ENCODE peak calls at places on chromosomes 16 and 17, in eight cellular contexts. One of them, this sample, is unnamed.

GRCh38 chr16:5490499-5490898 is 392.9 kb upstream of the EEF2KMT start:
- DNase-seq in mucosa of descending colon: peak
- DNase-seq in left ventricle myocardium inferior: no peak
- DNase-seq in CD8-positive, alpha-beta T cell: no peak
- DNase-seq in ascending aorta: no peak
- DNase-seq in choroid plexus epithelial cell: no peak
- DNase-seq in AG09319: no peak
- DNase-seq in A549: peak
- DNase-seq in this sample: no peak

GRCh38 chr16:4025428-4025827 is 90.8 kb downstream of the ADCY9 start:
- DNase-seq in mucosa of descending colon: no peak
- DNase-seq in left ventricle myocardium inferior: peak
- DNase-seq in CD8-positive, alpha-beta T cell: no peak
- DNase-seq in ascending aorta: no peak
- DNase-seq in choroid plexus epithelial cell: no peak
- DNase-seq in AG09319: no peak
- DNase-seq in A549: no peak
- DNase-seq in this sample: no peak

GRCh38 chr16:57623251-57624043 is 5.0 kb upstream of the ADGRG1 start:
- DNase-seq in mucosa of descending colon: peak
- DNase-seq in left ventricle myocardium inferior: no peak
- DNase-seq in CD8-positive, alpha-beta T cell: no peak
- DNase-seq in ascending aorta: no peak
- DNase-seq in choroid plexus epithelial cell: peak
- DNase-seq in AG09319: no peak
- DNase-seq in A549: peak
- DNase-seq in this sample: no peak

GRCh38 chr16:17367034-17367433 is 103.7 kb downstream of the XYLT1 start:
- DNase-seq in mucosa of descending colon: no peak
- DNase-seq in left ventricle myocardium inferior: no peak
- DNase-seq in CD8-positive, alpha-beta T cell: no peak
- DNase-seq in ascending aorta: no peak
- DNase-seq in choroid plexus epithelial cell: no peak
- DNase-seq in AG09319: no peak
- DNase-seq in A549: no peak
- DNase-seq in this sample: no peak

GRCh38 chr16:19717319-19717718 is 708 bp downstream of the KNOP1 start:
- DNase-seq in mucosa of descending colon: no peak
- DNase-seq in left ventricle myocardium inferior: no peak
- DNase-seq in CD8-positive, alpha-beta T cell: no peak
- DNase-seq in ascending aorta: no peak
- DNase-seq in choroid plexus epithelial cell: no peak
- DNase-seq in AG09319: no peak
- DNase-seq in A549: no peak
- DNase-seq in this sample: no peak

GRCh38 chr16:10828851-10829331 is 10.3 kb upstream of the TVP23A start:
- DNase-seq in mucosa of descending colon: peak
- DNase-seq in left ventricle myocardium inferior: peak
- DNase-seq in CD8-positive, alpha-beta T cell: no peak
- DNase-seq in ascending aorta: peak
- DNase-seq in choroid plexus epithelial cell: peak
- DNase-seq in AG09319: peak
- DNase-seq in A549: no peak
- DNase-seq in this sample: no peak

GRCh38 chr17:63854709-63855108 is 12.2 kb upstream of the SMARCD2 start:
- DNase-seq in mucosa of descending colon: no peak
- DNase-seq in left ventricle myocardium inferior: no peak
- DNase-seq in CD8-positive, alpha-beta T cell: no peak
- DNase-seq in ascending aorta: no peak
- DNase-seq in choroid plexus epithelial cell: no peak
- DNase-seq in AG09319: no peak
- DNase-seq in A549: no peak
- DNase-seq in this sample: no peak

GRCh38 chr17:67615011-67615561 is 102.7 kb upstream of the NOL11 start:
- DNase-seq in mucosa of descending colon: no peak
- DNase-seq in left ventricle myocardium inferior: no peak
- DNase-seq in CD8-positive, alpha-beta T cell: no peak
- DNase-seq in ascending aorta: no peak
- DNase-seq in choroid plexus epithelial cell: no peak
- DNase-seq in AG09319: no peak
- DNase-seq in A549: no peak
- DNase-seq in this sample: no peak

GRCh38 chr17:65434878-65435277 is 126.6 kb downstream of the AXIN2 start:
- DNase-seq in mucosa of descending colon: no peak
- DNase-seq in left ventricle myocardium inferior: no peak
- DNase-seq in CD8-positive, alpha-beta T cell: no peak
- DNase-seq in ascending aorta: no peak
- DNase-seq in choroid plexus epithelial cell: no peak
- DNase-seq in AG09319: no peak
- DNase-seq in A549: no peak
- DNase-seq in this sample: no peak

GRCh38 chr17:79814624-79814965 is 17.7 kb upstream of the CBX8 start:
- DNase-seq in mucosa of descending colon: no peak
- DNase-seq in left ventricle myocardium inferior: no peak
- DNase-seq in CD8-positive, alpha-beta T cell: no peak
- DNase-seq in ascending aorta: no peak
- DNase-seq in choroid plexus epithelial cell: no peak
- DNase-seq in AG09319: no peak
- DNase-seq in A549: no peak
- DNase-seq in this sample: no peak

GRCh38 chr17:42891539-42892152 is 9.0 kb upstream of the G6PC1 start:
- DNase-seq in mucosa of descending colon: peak
- DNase-seq in left ventricle myocardium inferior: peak
- DNase-seq in CD8-positive, alpha-beta T cell: no peak
- DNase-seq in ascending aorta: peak
- DNase-seq in choroid plexus epithelial cell: peak
- DNase-seq in AG09319: no peak
- DNase-seq in A549: no peak
- DNase-seq in this sample: no peak

GRCh38 chr17:66654341-66654740 is 180.6 kb upstream of the CACNG5 start:
- DNase-seq in mucosa of descending colon: no peak
- DNase-seq in left ventricle myocardium inferior: no peak
- DNase-seq in CD8-positive, alpha-beta T cell: no peak
- DNase-seq in ascending aorta: no peak
- DNase-seq in choroid plexus epithelial cell: peak
- DNase-seq in AG09319: peak
- DNase-seq in A549: no peak
- DNase-seq in this sample: no peak

GRCh38 chr17:82914375-82914774 is 74.6 kb upstream of the ZNF750 start:
- DNase-seq in mucosa of descending colon: no peak
- DNase-seq in left ventricle myocardium inferior: peak
- DNase-seq in CD8-positive, alpha-beta T cell: no peak
- DNase-seq in ascending aorta: no peak
- DNase-seq in choroid plexus epithelial cell: no peak
- DNase-seq in AG09319: no peak
- DNase-seq in A549: no peak
- DNase-seq in this sample: peak
- TF ChIP-seq CTCF in mucosa of descending colon: peak
- TF ChIP-seq CTCF in left ventricle myocardium inferior: peak
- TF ChIP-seq CTCF in CD8-positive, alpha-beta T cell: no peak
- TF ChIP-seq CTCF in ascending aorta: no peak
- TF ChIP-seq CTCF in choroid plexus epithelial cell: no peak
- TF ChIP-seq CTCF in AG09319: peak
- TF ChIP-seq CTCF in A549: no peak
- TF ChIP-seq CTCF in this sample: no peak

GRCh38 chr17:49515196-49515770 is 20.2 kb downstream of the NGFR start:
- DNase-seq in mucosa of descending colon: peak
- DNase-seq in left ventricle myocardium inferior: peak
- DNase-seq in CD8-positive, alpha-beta T cell: no peak
- DNase-seq in ascending aorta: peak
- DNase-seq in choroid plexus epithelial cell: peak
- DNase-seq in AG09319: peak
- DNase-seq in A549: peak
- DNase-seq in this sample: peak

GRCh38 chr17:49516190-49516589 is 21.1 kb downstream of the NGFR start:
- DNase-seq in mucosa of descending colon: no peak
- DNase-seq in left ventricle myocardium inferior: no peak
- DNase-seq in CD8-positive, alpha-beta T cell: no peak
- DNase-seq in ascending aorta: no peak
- DNase-seq in choroid plexus epithelial cell: peak
- DNase-seq in AG09319: no peak
- DNase-seq in A549: no peak
- DNase-seq in this sample: no peak

GRCh38 chr17:49513044-49513395 is 17.9 kb downstream of the NGFR start:
- DNase-seq in mucosa of descending colon: no peak
- DNase-seq in left ventricle myocardium inferior: no peak
- DNase-seq in CD8-positive, alpha-beta T cell: no peak
- DNase-seq in ascending aorta: no peak
- DNase-seq in choroid plexus epithelial cell: no peak
- DNase-seq in AG09319: no peak
- DNase-seq in A549: no peak
- DNase-seq in this sample: no peak

GRCh38 chr17:49513616-49514373 is 18.7 kb downstream of the NGFR start:
- DNase-seq in mucosa of descending colon: no peak
- DNase-seq in left ventricle myocardium inferior: peak
- DNase-seq in CD8-positive, alpha-beta T cell: no peak
- DNase-seq in ascending aorta: no peak
- DNase-seq in choroid plexus epithelial cell: no peak
- DNase-seq in AG09319: no peak
- DNase-seq in A549: no peak
- DNase-seq in this sample: no peak

GRCh38 chr17:49514374-49514738 is 19.3 kb downstream of the NGFR start:
- DNase-seq in mucosa of descending colon: no peak
- DNase-seq in left ventricle myocardium inferior: no peak
- DNase-seq in CD8-positive, alpha-beta T cell: no peak
- DNase-seq in ascending aorta: no peak
- DNase-seq in choroid plexus epithelial cell: peak
- DNase-seq in AG09319: no peak
- DNase-seq in A549: no peak
- DNase-seq in this sample: no peak
- TF ChIP-seq CTCF in mucosa of descending colon: no peak
- TF ChIP-seq CTCF in left ventricle myocardium inferior: no peak
- TF ChIP-seq CTCF in CD8-positive, alpha-beta T cell: no peak
- TF ChIP-seq CTCF in ascending aorta: peak
- TF ChIP-seq CTCF in choroid plexus epithelial cell: peak
- TF ChIP-seq CTCF in AG09319: peak
- TF ChIP-seq CTCF in A549: no peak
- TF ChIP-seq CTCF in this sample: no peak

GRCh38 chr17:12790806-12791148 is 1.5 kb downstream of the ARHGAP44 start:
- DNase-seq in mucosa of descending colon: peak
- DNase-seq in left ventricle myocardium inferior: no peak
- DNase-seq in CD8-positive, alpha-beta T cell: no peak
- DNase-seq in ascending aorta: no peak
- DNase-seq in choroid plexus epithelial cell: no peak
- DNase-seq in AG09319: no peak
- DNase-seq in A549: no peak
- DNase-seq in this sample: no peak

GRCh38 chr17:12794919-12795517 is 5.7 kb downstream of the ARHGAP44 start:
- DNase-seq in mucosa of descending colon: no peak
- DNase-seq in left ventricle myocardium inferior: no peak
- DNase-seq in CD8-positive, alpha-beta T cell: no peak
- DNase-seq in ascending aorta: no peak
- DNase-seq in choroid plexus epithelial cell: no peak
- DNase-seq in AG09319: no peak
- DNase-seq in A549: no peak
- DNase-seq in this sample: no peak

GRCh38 chr17:12789976-12790805 is 893 bp downstream of the ARHGAP44 start:
- DNase-seq in mucosa of descending colon: peak
- DNase-seq in left ventricle myocardium inferior: peak
- DNase-seq in CD8-positive, alpha-beta T cell: no peak
- DNase-seq in ascending aorta: no peak
- DNase-seq in choroid plexus epithelial cell: no peak
- DNase-seq in AG09319: no peak
- DNase-seq in A549: no peak
- DNase-seq in this sample: no peak

GRCh38 chr17:12789075-12789975 is at the start of gene ARHGAP44:
- DNase-seq in mucosa of descending colon: peak
- DNase-seq in left ventricle myocardium inferior: peak
- DNase-seq in CD8-positive, alpha-beta T cell: no peak
- DNase-seq in ascending aorta: no peak
- DNase-seq in choroid plexus epithelial cell: peak
- DNase-seq in AG09319: peak
- DNase-seq in A549: peak
- DNase-seq in this sample: peak
- TF ChIP-seq CTCF in mucosa of descending colon: no peak
- TF ChIP-seq CTCF in left ventricle myocardium inferior: peak
- TF ChIP-seq CTCF in CD8-positive, alpha-beta T cell: no peak
- TF ChIP-seq CTCF in ascending aorta: no peak
- TF ChIP-seq CTCF in choroid plexus epithelial cell: no peak
- TF ChIP-seq CTCF in AG09319: no peak
- TF ChIP-seq CTCF in A549: no peak
- TF ChIP-seq CTCF in this sample: no peak

GRCh38 chr17:76079577-76080206 is 710 bp downstream of the ZACN start:
- DNase-seq in mucosa of descending colon: no peak
- DNase-seq in left ventricle myocardium inferior: no peak
- DNase-seq in CD8-positive, alpha-beta T cell: no peak
- DNase-seq in ascending aorta: no peak
- DNase-seq in choroid plexus epithelial cell: peak
- DNase-seq in AG09319: no peak
- DNase-seq in A549: no peak
- DNase-seq in this sample: no peak
- TF ChIP-seq CTCF in mucosa of descending colon: no peak
- TF ChIP-seq CTCF in left ventricle myocardium inferior: no peak
- TF ChIP-seq CTCF in CD8-positive, alpha-beta T cell: no peak
- TF ChIP-seq CTCF in ascending aorta: no peak
- TF ChIP-seq CTCF in choroid plexus epithelial cell: peak
- TF ChIP-seq CTCF in AG09319: no peak
- TF ChIP-seq CTCF in A549: no peak
- TF ChIP-seq CTCF in this sample: no peak

GRCh38 chr17:19618015-19618414 is 30.5 kb upstream of the ALDH3A2 start:
- DNase-seq in mucosa of descending colon: no peak
- DNase-seq in left ventricle myocardium inferior: no peak
- DNase-seq in CD8-positive, alpha-beta T cell: no peak
- DNase-seq in ascending aorta: no peak
- DNase-seq in choroid plexus epithelial cell: no peak
- DNase-seq in AG09319: no peak
- DNase-seq in A549: no peak
- DNase-seq in this sample: no peak

GRCh38 chr17:19610879-19611278 is 37.7 kb upstream of the ALDH3A2 start:
- DNase-seq in mucosa of descending colon: no peak
- DNase-seq in left ventricle myocardium inferior: no peak
- DNase-seq in CD8-positive, alpha-beta T cell: no peak
- DNase-seq in ascending aorta: no peak
- DNase-seq in choroid plexus epithelial cell: no peak
- DNase-seq in AG09319: no peak
- DNase-seq in A549: no peak
- DNase-seq in this sample: no peak

GRCh38 chr17:19613979-19614378 is 34.6 kb upstream of the ALDH3A2 start:
- DNase-seq in mucosa of descending colon: no peak
- DNase-seq in left ventricle myocardium inferior: no peak
- DNase-seq in CD8-positive, alpha-beta T cell: no peak
- DNase-seq in ascending aorta: no peak
- DNase-seq in choroid plexus epithelial cell: no peak
- DNase-seq in AG09319: no peak
- DNase-seq in A549: no peak
- DNase-seq in this sample: no peak

GRCh38 chr17:19619705-19620325 is 28.7 kb upstream of the ALDH3A2 start:
- DNase-seq in mucosa of descending colon: no peak
- DNase-seq in left ventricle myocardium inferior: no peak
- DNase-seq in CD8-positive, alpha-beta T cell: no peak
- DNase-seq in ascending aorta: no peak
- DNase-seq in choroid plexus epithelial cell: no peak
- DNase-seq in AG09319: no peak
- DNase-seq in A549: peak
- DNase-seq in this sample: no peak

GRCh38 chr17:19614900-19615299 is 33.7 kb upstream of the ALDH3A2 start:
- DNase-seq in mucosa of descending colon: no peak
- DNase-seq in left ventricle myocardium inferior: no peak
- DNase-seq in CD8-positive, alpha-beta T cell: no peak
- DNase-seq in ascending aorta: no peak
- DNase-seq in choroid plexus epithelial cell: no peak
- DNase-seq in AG09319: no peak
- DNase-seq in A549: no peak
- DNase-seq in this sample: no peak
- TF ChIP-seq CTCF in mucosa of descending colon: no peak
- TF ChIP-seq CTCF in left ventricle myocardium inferior: peak
- TF ChIP-seq CTCF in CD8-positive, alpha-beta T cell: no peak
- TF ChIP-seq CTCF in ascending aorta: no peak
- TF ChIP-seq CTCF in choroid plexus epithelial cell: no peak
- TF ChIP-seq CTCF in AG09319: no peak
- TF ChIP-seq CTCF in A549: no peak
- TF ChIP-seq CTCF in this sample: no peak